ENCODE peak calls at places on chromosomes 13 and 19, in four cellular contexts. Z is AG04450, P is tibial artery, W is GM12864. A is an unnamed sample.
A peak's percentile ranks its signal among the peaks of the same experiment; 100 is the strongest.

GRCh38 chr19:10001899-10002298 is 8.4 kb downstream of the COL5A3 start:
- DNase-seq in Z (no peak), P (no peak), W (no peak), A (no peak)

GRCh38 chr19:11598103-11598483 is 810 bp downstream of the ZNF627 start:
- DNase-seq in Z (no peak), P (no peak), W (no peak), A (no peak)

GRCh38 chr19:39144487-39145071 is 19.0 kb downstream of the PAK4 start:
- DNase-seq in Z (no peak), P (no peak), W (no peak), A (no peak)

GRCh38 chr19:10228925-10229324 is 2.2 kb downstream of the S1PR2 start:
- DNase-seq in Z (no peak), P (no peak), W (no peak), A (no peak)

GRCh38 chr13:109394311-109394988 is 391.9 kb downstream of the IRS2 start:
- DNase-seq in Z (no peak), P (no peak), W (no peak), A (no peak)

GRCh38 chr19:18193388-18194207 is 580 bp downstream of the MPV17L2 start:
- DNase-seq in Z (no peak), P (no peak), W (no peak), A (no peak)

GRCh38 chr19:39845621-39846175 is 481 bp downstream of the FBL start:
- DNase-seq in Z (no peak), P (no peak), W (no peak), A (no peak)

GRCh38 chr13:21061077-21061945 is at the start of gene LATS2:
- DNase-seq in Z (peak; percentile 83), P (peak; percentile 97), W (peak; percentile 40), A (peak; percentile 53)

GRCh38 chr19:47593860-47594259 is 15.1 kb upstream of the BICRA start:
- DNase-seq in Z (no peak), P (no peak), W (no peak), A (no peak)

GRCh38 chr19:4831351-4832340 is at the start of gene TICAM1:
- DNase-seq in Z (no peak), P (peak; percentile 69), W (no peak), A (no peak)

GRCh38 chr19:45637890-45638667 is 1.1 kb downstream of the EML2 start:
- DNase-seq in Z (no peak), P (no peak), W (no peak), A (no peak)

GRCh38 chr13:113029487-113030258 is 60.7 kb downstream of the MCF2L start:
- DNase-seq in Z (no peak), P (no peak), W (no peak), A (no peak)

GRCh38 chr19:48310227-48310626 is 15.1 kb upstream of the EMP3 start:
- DNase-seq in Z (no peak), P (no peak), W (no peak), A (no peak)

GRCh38 chr13:112619730-112620639 is 32.0 kb upstream of the TUBGCP3 start:
- DNase-seq in Z (no peak), P (no peak), W (no peak), A (no peak)

GRCh38 chr13:51919531-51919930 is 57.8 kb downstream of the CCDC70 start:
- DNase-seq in Z (no peak), P (no peak), W (no peak), A (no peak)

GRCh38 chr19:41936416-41936850 is 8.2 kb upstream of the ERFL start:
- DNase-seq in Z (no peak), P (no peak), W (no peak), A (no peak)

GRCh38 chr19:55536366-55536765 is 567 bp downstream of the SBK2 start:
- DNase-seq in Z (no peak), P (no peak), W (no peak), A (no peak)

GRCh38 chr13:48739346-48740037 is 85.8 kb downstream of the CYSLTR2 start:
- DNase-seq in Z (no peak), P (no peak), W (no peak), A (no peak)

GRCh38 chr13:73849292-73849691 is 284.9 kb downstream of the KLF12 start:
- DNase-seq in Z (no peak), P (no peak), W (no peak), A (no peak)

GRCh38 chr13:73060251-73061160 is 1.7 kb downstream of the KLF5 start:
- DNase-seq in Z (peak; percentile 50), P (peak; percentile 23), W (no peak), A (no peak)

GRCh38 chr19:55132453-55133129 is 15.2 kb upstream of the PPP1R12C start:
- DNase-seq in Z (no peak), P (no peak), W (no peak), A (no peak)

GRCh38 chr13:93767231-93767916 is 540.8 kb downstream of the GPC6 start:
- DNase-seq in Z (no peak), P (no peak), W (no peak), A (no peak)

GRCh38 chr13:85170372-85170771 is 628.8 kb downstream of the SLITRK6 start:
- DNase-seq in Z (no peak), P (no peak), W (no peak), A (no peak)

GRCh38 chr19:44608391-44608821 is 5.0 kb upstream of the IGSF23 start:
- DNase-seq in Z (no peak), P (no peak), W (no peak), A (no peak)

GRCh38 chr13:71912524-71912923 is 45.5 kb upstream of the DACH1 start:
- DNase-seq in Z (no peak), P (no peak), W (no peak), A (no peak)

GRCh38 chr13:107231941-107232340 is 664.0 kb upstream of the ARGLU1 start:
- DNase-seq in Z (no peak), P (no peak), W (no peak), A (no peak)

GRCh38 chr13:53254495-53254894 is 225.9 kb downstream of the OLFM4 start:
- DNase-seq in Z (no peak), P (no peak), W (no peak), A (no peak)

GRCh38 chr13:87147076-87147475 is 524.1 kb upstream of the SLITRK5 start:
- DNase-seq in Z (no peak), P (no peak), W (no peak), A (no peak)

GRCh38 chr13:71751074-71751473 is 115.9 kb downstream of the DACH1 start:
- DNase-seq in Z (no peak), P (no peak), W (no peak), A (no peak)

GRCh38 chr19:991174-991931 is 7.2 kb downstream of the WDR18 start:
- DNase-seq in Z (no peak), P (no peak), W (no peak), A (no peak)

GRCh38 chr13:46489586-46490023 is 63.4 kb upstream of the LRCH1 start:
- DNase-seq in Z (peak; percentile 7), P (peak; percentile 78), W (no peak), A (no peak)

GRCh38 chr19:38617283-38617763 is 430 bp downstream of the MAP4K1 start:
- DNase-seq in Z (no peak), P (no peak), W (no peak), A (no peak)

DNA sequence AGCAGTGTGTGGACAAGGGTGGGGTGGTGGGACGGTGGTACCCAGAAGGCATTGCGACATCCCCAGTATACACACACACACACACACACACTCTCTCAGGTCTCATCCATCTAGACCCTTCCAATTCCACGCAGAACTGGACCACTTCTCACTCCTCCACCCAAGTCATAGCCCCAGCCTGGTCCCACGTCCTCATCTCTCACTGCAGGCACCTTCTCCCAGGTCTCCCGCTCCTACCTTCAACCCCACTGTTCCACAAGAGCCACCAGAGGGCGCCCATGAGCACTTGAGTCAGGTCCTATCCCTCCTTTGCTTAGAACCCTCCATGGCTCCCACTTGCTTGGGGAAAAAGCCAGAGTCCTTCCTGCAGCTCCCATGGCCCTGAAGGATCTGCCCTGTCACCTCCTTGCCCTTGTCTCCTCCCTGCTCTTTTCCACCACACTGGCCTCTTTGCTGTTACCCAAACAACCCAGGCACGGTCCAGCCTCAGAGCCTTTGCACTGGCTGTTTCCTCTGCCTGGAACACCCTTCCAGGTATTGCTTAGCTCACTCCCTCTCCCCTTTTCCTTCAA is 62.6 kb downstream of the IER2 start:
- DNase-seq in Z (no peak), P (no peak), W (peak; percentile 47), A (no peak)
- TF ChIP-seq CTCF in Z (peak; percentile 52), P (peak; percentile 17), W (peak; percentile 87), A (peak; percentile 49)

DNA sequence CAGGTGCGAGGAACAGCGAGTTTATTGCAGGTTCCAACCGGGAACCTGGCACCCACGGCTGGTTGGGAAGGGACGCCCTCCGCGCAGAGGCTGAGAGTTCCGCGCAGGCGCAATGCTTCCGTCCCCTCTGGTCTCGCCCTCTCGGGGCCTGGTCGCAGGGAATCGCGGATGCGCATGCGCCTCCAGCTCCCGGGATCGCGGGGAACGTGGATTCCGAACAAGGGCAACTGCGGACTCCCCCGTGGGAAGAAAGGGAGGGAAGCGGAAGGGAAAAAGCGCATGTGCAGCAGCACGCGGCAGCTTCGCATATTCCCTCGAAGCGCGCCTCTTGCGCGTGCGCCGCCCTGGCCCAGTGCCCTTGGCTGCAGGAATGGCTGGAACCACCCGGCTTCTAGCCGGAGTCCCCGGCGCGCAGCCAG is 1.1 kb downstream of the TSSK6 start:
- DNase-seq in Z (no peak), P (no peak), W (no peak), A (no peak)
- H3K4me3 ChIP-seq in Z (no peak overlapping the region), P (peak overlapping the region; percentile 35), W (no peak overlapping the region), A (peak overlapping the region; percentile 20)

GRCh38 chr19:15249560-15249874 is 17.3 kb upstream of the EPHX3 start:
- DNase-seq in Z (no peak), P (no peak), W (no peak), A (no peak)
- TF ChIP-seq CTCF in Z (no peak), P (no peak), W (no peak), A (no peak)

GRCh38 chr13:95678967-95679366 is 2.0 kb downstream of the DNAJC3 start:
- DNase-seq in Z (no peak), P (no peak), W (no peak), A (no peak)
- H3K4me3 ChIP-seq in Z (peak overlapping the region; percentile 88), P (peak overlapping the region; percentile 75), W (peak overlapping the region; percentile 77), A (no peak overlapping the region)

GRCh38 chr19:52992109-52993004 is 21.4 kb upstream of the ERVV-1 start:
- DNase-seq in Z (no peak), P (peak; percentile 34), W (no peak), A (no peak)

GRCh38 chr19:52991484-52991883 is 22.2 kb upstream of the ERVV-1 start:
- DNase-seq in Z (no peak), P (no peak), W (no peak), A (no peak)

GRCh38 chr19:52991021-52991420 is 22.7 kb upstream of the ERVV-1 start:
- DNase-seq in Z (no peak), P (no peak), W (no peak), A (no peak)

GRCh38 chr19:52995711-52996110 is 18.0 kb upstream of the ERVV-1 start:
- DNase-seq in Z (no peak), P (no peak), W (no peak), A (no peak)

GRCh38 chr19:52993342-52994178 is 20.2 kb upstream of the ERVV-1 start:
- DNase-seq in Z (peak; percentile 55), P (peak; percentile 79), W (no peak), A (no peak)
- TF ChIP-seq CTCF in Z (peak; percentile 53), P (peak; percentile 52), W (no peak), A (peak; percentile 34)

GRCh38 chr13:23159587-23160240 is 21.1 kb upstream of the SGCG start:
- DNase-seq in Z (no peak), P (no peak), W (no peak), A (no peak)
- H3K4me3 ChIP-seq in Z (peak overlapping the region; percentile 44), P (peak overlapping the region; percentile 46), W (no peak overlapping the region), A (peak overlapping the region; percentile 66)